ENCODE peak calls at places on chromosomes 1 and 21, in four cellular contexts. B, I, R and E are unnamed samples.

GRCh38 chr1:27716262-27716895 is 9.4 kb upstream of the FAM76A start:
- DNase-seq in B (no peak), I (no peak), R (no peak), E (no peak)

GRCh38 chr1:1677718-1678580 is 14.6 kb downstream of the SLC35E2B start:
- DNase-seq in I (no peak), B (no peak), R (no peak), E (no peak)

GRCh38 chr1:201022824-201023516 is 544 bp downstream of the KIF21B start:
- DNase-seq in R (no peak), B (no peak), I (no peak), E (no peak)

GRCh38 chr1:244165701-244166100 is 114.6 kb downstream of the ZBTB18 start:
- DNase-seq in I (no peak), R (no peak), B (peak), E (no peak)

GRCh38 chr1:15734296-15734695 is 1.8 kb upstream of the SLC25A34 start:
- DNase-seq in B (no peak), I (no peak), R (no peak), E (no peak)

GRCh38 chr21:44766818-44767354 is 34.7 kb downstream of the UBE2G2 start:
- DNase-seq in B (no peak), R (no peak), I (no peak), E (no peak)

GRCh38 chr1:184915463-184916080 is 58.7 kb downstream of the NIBAN1 start:
- DNase-seq in R (no peak), B (peak), I (no peak), E (no peak)

GRCh38 chr1:8239039-8239305 is 78.9 kb upstream of the SLC45A1 start:
- DNase-seq in I (peak), B (peak), R (no peak), E (peak)

GRCh38 chr1:80566123-80566522 is 1234.6 kb upstream of the ADGRL2 start:
- DNase-seq in I (peak), B (no peak), R (no peak), E (no peak)

GRCh38 chr1:204110894-204111633 is 38.1 kb downstream of the SOX13 start:
- DNase-seq in B (no peak), R (no peak), I (peak), E (no peak)

GRCh38 chr1:211731456-211732275 is 56.2 kb upstream of the NEK2 start:
- DNase-seq in R (no peak), B (no peak), I (no peak), E (no peak)

GRCh38 chr21:38067086-38067739 is 151.0 kb upstream of the KCNJ6 start:
- DNase-seq in R (no peak), I (no peak), B (no peak), E (no peak)

GRCh38 chr1:164759945-164760584 is 201.1 kb downstream of the PBX1 start:
- DNase-seq in B (no peak), I (no peak), R (no peak), E (no peak)

GRCh38 chr1:59693431-59693830 is 121.3 kb upstream of the HOOK1 start:
- DNase-seq in R (no peak), B (no peak), I (no peak), E (no peak)

GRCh38 chr1:115669002-115669673 is 27.4 kb downstream of the VANGL1 start:
- DNase-seq in I (peak), B (peak), R (no peak), E (no peak)

GRCh38 chr21:44503901-44504399 is 36.0 kb downstream of the KRTAP10-1 start:
- DNase-seq in B (no peak), I (no peak), R (no peak), E (no peak)

GRCh38 chr1:94514095-94514727 is 27.3 kb downstream of the F3 start:
- DNase-seq in I (peak), R (no peak), B (peak), E (peak)

GRCh38 chr1:35269190-35269988 is 880 bp downstream of the ZMYM4 start:
- DNase-seq in B (no peak), R (no peak), I (peak), E (no peak)

GRCh38 chr1:180911640-180912161 is 996 bp upstream of the KIAA1614 start:
- DNase-seq in I (peak), R (no peak), B (peak), E (peak)

GRCh38 chr1:194233069-194233468 is 1046.7 kb upstream of the B3GALT2 start:
- DNase-seq in B (peak), R (no peak), I (no peak), E (no peak)

DNA sequence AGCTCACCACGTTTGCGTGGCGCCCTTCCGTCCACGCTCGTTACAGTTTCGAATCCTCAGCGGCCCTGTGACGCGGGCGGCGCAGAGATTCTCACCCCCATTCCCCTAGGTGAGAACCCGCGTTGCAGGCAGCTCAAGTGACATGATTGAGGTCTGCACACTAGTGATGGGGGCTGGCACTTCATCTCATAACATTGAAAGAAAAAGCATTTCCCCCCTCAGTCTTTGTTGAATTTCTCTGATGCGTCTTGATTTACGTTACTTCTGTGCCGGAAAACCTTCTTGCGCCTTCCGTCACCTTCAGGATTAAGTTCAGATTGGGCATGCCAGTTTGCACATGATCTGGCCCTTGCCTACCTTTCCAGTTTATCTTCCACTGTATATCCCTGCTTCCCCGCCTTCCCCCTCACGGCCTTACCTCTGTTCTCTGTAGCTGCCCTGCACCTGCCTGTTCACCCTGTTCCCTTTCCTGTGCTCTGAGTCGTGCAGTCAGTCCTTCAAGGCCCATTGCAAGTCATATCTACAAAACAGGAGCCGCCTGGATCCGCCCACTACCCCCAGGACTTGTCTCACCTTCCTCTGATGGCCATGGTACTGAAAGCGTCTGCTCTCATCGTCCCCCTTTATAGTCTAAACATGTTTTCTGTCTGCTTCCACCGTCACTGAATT is 1.1 kb downstream of the CTPS1 start:
- DNase-seq in B (peak), R (no peak), I (peak), E (peak)
- H3K4ac ChIP-seq in B (peak), R (peak), I (peak), E (no peak)

DNA sequence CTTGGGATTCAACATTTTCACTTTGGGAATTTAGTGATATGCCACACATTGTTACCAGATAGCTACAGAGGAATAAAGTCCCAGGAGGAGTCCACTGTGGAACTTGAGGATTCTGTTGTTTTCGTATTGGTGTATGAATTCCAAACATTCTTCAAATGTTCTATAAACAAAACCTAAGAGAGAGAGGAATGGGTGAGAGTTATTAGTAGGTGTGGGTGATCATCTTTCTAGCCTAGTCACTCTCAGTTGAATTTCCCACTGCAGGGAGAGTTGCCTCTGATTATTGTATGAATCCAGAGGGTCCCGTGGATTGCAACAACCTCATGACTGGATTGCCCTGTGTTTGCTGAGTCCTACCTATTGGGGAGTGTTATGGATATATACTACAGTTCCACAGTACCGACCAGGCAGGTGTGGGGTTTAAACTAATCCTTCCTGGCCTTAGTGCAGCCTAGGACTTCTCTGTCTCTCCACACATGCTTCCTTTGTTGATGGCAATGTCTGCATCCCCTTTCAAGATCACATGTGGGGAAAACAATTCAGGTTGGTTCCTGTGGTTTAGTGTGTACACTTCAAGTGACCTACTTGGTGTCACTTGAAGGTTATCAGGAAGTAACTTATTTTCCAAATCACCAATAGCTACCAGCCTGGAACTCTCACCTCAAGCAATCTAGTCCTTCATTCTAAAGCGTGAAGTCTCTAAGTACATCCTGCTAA is 91.8 kb downstream of the ADCY10 start:
- DNase-seq in R (no peak), B (peak), I (peak), E (no peak)
- H3K4me2 ChIP-seq in R (no peak), B (peak), I (no peak), E (no peak)

DNA sequence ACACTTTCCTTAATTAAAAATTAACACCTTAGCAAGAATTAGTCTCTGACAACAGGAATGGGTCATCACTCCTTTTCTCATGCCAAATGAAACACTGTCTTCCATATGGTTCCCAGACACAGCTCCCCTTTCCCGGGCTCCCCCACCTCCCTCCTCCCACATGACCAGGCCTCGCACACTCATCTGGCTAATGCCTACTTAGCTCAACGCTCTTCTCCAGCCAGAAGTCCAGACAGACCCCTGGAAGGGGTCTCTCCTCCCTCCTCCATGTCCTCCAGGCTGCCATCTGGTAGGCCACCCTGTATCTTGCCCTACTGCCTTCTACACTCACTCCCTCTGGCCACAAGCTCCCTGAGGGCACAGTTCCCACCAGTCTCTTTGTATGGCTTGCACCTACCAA is 39.9 kb downstream of the KCNC4 start:
- DNase-seq in R (no peak), B (no peak), I (no peak), E (no peak)
- H4K5ac ChIP-seq in R (no peak), B (no peak), I (no peak), E (no peak)

GRCh38 chr21:45975017-45975595 is 6.5 kb upstream of the COL6A1 start:
- DNase-seq in B (peak), R (no peak), I (peak), E (peak)
- H3K4ac ChIP-seq in B (peak), R (peak), I (peak), E (no peak)